ENCODE peak calls at places on chromosomes 2 and 18, in four cellular contexts. N is glutamatergic neuron, T is GM06990, U is Daoy. Q is an unnamed sample.

GRCh38 chr2:109435866-109436634 is 177.7 kb downstream of the SEPTIN10 start:
- DNase-seq in N (no peak), U (no peak), T (no peak), Q (no peak)

GRCh38 chr2:227163445-227163997 is 484 bp downstream of the COL4A4 start:
- DNase-seq in T (peak; percentile 60), N (no peak), U (peak; percentile 21), Q (no peak)

GRCh38 chr18:76530846-76531245 is 35.8 kb upstream of the ZNF516 start:
- DNase-seq in T (no peak), N (no peak), U (no peak), Q (no peak)

GRCh38 chr18:12291161-12291560 is 16.9 kb upstream of the TUBB6 start:
- DNase-seq in T (no peak), U (no peak), N (no peak), Q (no peak)

GRCh38 chr18:49588971-49589370 is 27.1 kb downstream of the LIPG start:
- DNase-seq in T (no peak), U (no peak), N (no peak), Q (no peak)

GRCh38 chr2:101474752-101475384 is at the start of gene RFX8:
- DNase-seq in U (peak; percentile 87), N (no peak), T (no peak), Q (peak; percentile 59)

GRCh38 chr2:203070615-203071547 is 56.2 kb downstream of the NBEAL1 start:
- DNase-seq in N (no peak), T (no peak), U (no peak), Q (no peak)

GRCh38 chr2:10982931-10983701 is 71.4 kb downstream of the KCNF1 start:
- DNase-seq in N (peak; percentile 87), U (no peak), T (no peak), Q (no peak)

GRCh38 chr2:229634574-229635185 is 79.7 kb downstream of the DNER start:
- DNase-seq in N (peak; percentile 67), T (no peak), U (no peak), Q (no peak)

Q was measured in KG1.